ENCODE peak calls at places on chromosomes 4 and X, in five cellular contexts. One of them, this sample, is unnamed.

GRCh38 chr4:106353786-106354185 is 14.8 kb downstream of the GIMD1 start:
- DNase-seq in heart left ventricle: no peak
- DNase-seq in esophagus squamous epithelium: no peak
- DNase-seq in IMR-90: peak
- DNase-seq in sigmoid colon: no peak
- DNase-seq in this sample: no peak

GRCh38 chrX:40698851-40699250 is 36.5 kb downstream of the MED14 start:
- DNase-seq in sigmoid colon: no peak
- DNase-seq in heart left ventricle: no peak
- DNase-seq in esophagus squamous epithelium: no peak
- DNase-seq in IMR-90: no peak
- DNase-seq in this sample: no peak

GRCh38 chrX:97743014-97743413 is 859.3 kb downstream of the RPA4 start:
- DNase-seq in heart left ventricle: no peak
- DNase-seq in esophagus squamous epithelium: no peak
- DNase-seq in sigmoid colon: no peak
- DNase-seq in IMR-90: no peak
- DNase-seq in this sample: no peak

GRCh38 chrX:112641449-112641848 is 38.3 kb downstream of the LHFPL1 start:
- DNase-seq in IMR-90: no peak
- DNase-seq in sigmoid colon: no peak
- DNase-seq in esophagus squamous epithelium: no peak
- DNase-seq in heart left ventricle: no peak
- DNase-seq in this sample: no peak

GRCh38 chr4:8851321-8852117 is 20.1 kb downstream of the HMX1 start:
- DNase-seq in IMR-90: no peak
- DNase-seq in heart left ventricle: peak
- DNase-seq in esophagus squamous epithelium: no peak
- DNase-seq in sigmoid colon: no peak
- DNase-seq in this sample: no peak

GRCh38 chrX:29407357-29407756 is 808.0 kb upstream of the MAGEB2 start:
- DNase-seq in sigmoid colon: no peak
- DNase-seq in IMR-90: no peak
- DNase-seq in heart left ventricle: no peak
- DNase-seq in esophagus squamous epithelium: no peak
- DNase-seq in this sample: no peak

GRCh38 chr4:114263233-114263632 is 283.8 kb upstream of the ARSJ start:
- DNase-seq in esophagus squamous epithelium: no peak
- DNase-seq in sigmoid colon: no peak
- DNase-seq in IMR-90: peak
- DNase-seq in heart left ventricle: no peak
- DNase-seq in this sample: no peak

GRCh38 chrX:19225906-19226305 is 103.6 kb upstream of the ADGRG2 start:
- DNase-seq in heart left ventricle: no peak
- DNase-seq in IMR-90: peak
- DNase-seq in esophagus squamous epithelium: no peak
- DNase-seq in sigmoid colon: no peak
- DNase-seq in this sample: no peak

GRCh38 chr4:145507636-145508035 is 26.0 kb downstream of the SMAD1 start:
- DNase-seq in heart left ventricle: no peak
- DNase-seq in sigmoid colon: no peak
- DNase-seq in IMR-90: peak
- DNase-seq in esophagus squamous epithelium: no peak
- DNase-seq in this sample: no peak

GRCh38 chr4:99868126-99868596 is 26.1 kb downstream of the LAMTOR3 start:
- DNase-seq in esophagus squamous epithelium: no peak
- DNase-seq in sigmoid colon: no peak
- DNase-seq in heart left ventricle: no peak
- DNase-seq in IMR-90: peak
- DNase-seq in this sample: no peak

GRCh38 chrX:151359931-151360871 is 36.8 kb upstream of the VMA21 start:
- DNase-seq in sigmoid colon: no peak
- DNase-seq in heart left ventricle: no peak
- DNase-seq in IMR-90: no peak
- DNase-seq in esophagus squamous epithelium: no peak
- DNase-seq in this sample: no peak

GRCh38 chr4:113083346-113083745 is 33.9 kb downstream of the ANK2 start:
- DNase-seq in IMR-90: no peak
- DNase-seq in esophagus squamous epithelium: no peak
- DNase-seq in heart left ventricle: no peak
- DNase-seq in sigmoid colon: no peak
- DNase-seq in this sample: no peak

GRCh38 chr4:9898596-9899345 is 117.3 kb downstream of the DRD5 start:
- DNase-seq in heart left ventricle: peak
- DNase-seq in sigmoid colon: no peak
- DNase-seq in esophagus squamous epithelium: no peak
- DNase-seq in IMR-90: peak
- DNase-seq in this sample: peak

GRCh38 chrX:129577877-129578276 is 37.8 kb downstream of the OCRL start:
- DNase-seq in esophagus squamous epithelium: no peak
- DNase-seq in heart left ventricle: no peak
- DNase-seq in IMR-90: no peak
- DNase-seq in sigmoid colon: no peak
- DNase-seq in this sample: no peak

GRCh38 chr4:129335263-129335662 is 239.3 kb downstream of the C4orf33 start:
- DNase-seq in heart left ventricle: no peak
- DNase-seq in IMR-90: no peak
- DNase-seq in esophagus squamous epithelium: no peak
- DNase-seq in sigmoid colon: no peak
- DNase-seq in this sample: no peak

GRCh38 chr4:123505077-123505456 is 108.5 kb downstream of the SPRY1 start:
- DNase-seq in esophagus squamous epithelium: no peak
- DNase-seq in heart left ventricle: no peak
- DNase-seq in sigmoid colon: no peak
- DNase-seq in IMR-90: peak
- DNase-seq in this sample: no peak

GRCh38 chr4:10861036-10861435 is 176.5 kb upstream of the CLNK start:
- DNase-seq in esophagus squamous epithelium: no peak
- DNase-seq in IMR-90: no peak
- DNase-seq in sigmoid colon: no peak
- DNase-seq in heart left ventricle: no peak
- DNase-seq in this sample: no peak

GRCh38 chr4:100421356-100421978 is 96.4 kb downstream of the EMCN start:
- DNase-seq in IMR-90: peak
- DNase-seq in esophagus squamous epithelium: no peak
- DNase-seq in sigmoid colon: no peak
- DNase-seq in heart left ventricle: no peak
- DNase-seq in this sample: no peak

GRCh38 chrX:17413228-17413627 is 38.2 kb downstream of the NHS start:
- DNase-seq in heart left ventricle: no peak
- DNase-seq in IMR-90: peak
- DNase-seq in esophagus squamous epithelium: no peak
- DNase-seq in sigmoid colon: no peak
- DNase-seq in this sample: no peak

GRCh38 chrX:15301924-15302323 is 13.5 kb downstream of the ASB11 start:
- DNase-seq in esophagus squamous epithelium: no peak
- DNase-seq in heart left ventricle: peak
- DNase-seq in IMR-90: peak
- DNase-seq in sigmoid colon: peak
- DNase-seq in this sample: peak

GRCh38 chr4:86675548-86675947 is 81.4 kb downstream of the PTPN13 start:
- DNase-seq in heart left ventricle: no peak
- DNase-seq in esophagus squamous epithelium: no peak
- DNase-seq in sigmoid colon: no peak
- DNase-seq in IMR-90: no peak
- DNase-seq in this sample: no peak

GRCh38 chr4:66465111-66465510 is 794.8 kb upstream of the EPHA5 start:
- DNase-seq in esophagus squamous epithelium: no peak
- DNase-seq in IMR-90: peak
- DNase-seq in heart left ventricle: no peak
- DNase-seq in sigmoid colon: no peak
- DNase-seq in this sample: no peak

GRCh38 chr4:103207673-103208072 is 9.5 kb upstream of the CENPE start:
- DNase-seq in sigmoid colon: no peak
- DNase-seq in IMR-90: no peak
- DNase-seq in esophagus squamous epithelium: no peak
- DNase-seq in heart left ventricle: no peak
- DNase-seq in this sample: no peak
- TF ChIP-seq CTCF in sigmoid colon: no peak
- TF ChIP-seq CTCF in IMR-90: no peak
- TF ChIP-seq CTCF in esophagus squamous epithelium: no peak
- TF ChIP-seq CTCF in heart left ventricle: no peak
- TF ChIP-seq CTCF in this sample: no peak

DNA sequence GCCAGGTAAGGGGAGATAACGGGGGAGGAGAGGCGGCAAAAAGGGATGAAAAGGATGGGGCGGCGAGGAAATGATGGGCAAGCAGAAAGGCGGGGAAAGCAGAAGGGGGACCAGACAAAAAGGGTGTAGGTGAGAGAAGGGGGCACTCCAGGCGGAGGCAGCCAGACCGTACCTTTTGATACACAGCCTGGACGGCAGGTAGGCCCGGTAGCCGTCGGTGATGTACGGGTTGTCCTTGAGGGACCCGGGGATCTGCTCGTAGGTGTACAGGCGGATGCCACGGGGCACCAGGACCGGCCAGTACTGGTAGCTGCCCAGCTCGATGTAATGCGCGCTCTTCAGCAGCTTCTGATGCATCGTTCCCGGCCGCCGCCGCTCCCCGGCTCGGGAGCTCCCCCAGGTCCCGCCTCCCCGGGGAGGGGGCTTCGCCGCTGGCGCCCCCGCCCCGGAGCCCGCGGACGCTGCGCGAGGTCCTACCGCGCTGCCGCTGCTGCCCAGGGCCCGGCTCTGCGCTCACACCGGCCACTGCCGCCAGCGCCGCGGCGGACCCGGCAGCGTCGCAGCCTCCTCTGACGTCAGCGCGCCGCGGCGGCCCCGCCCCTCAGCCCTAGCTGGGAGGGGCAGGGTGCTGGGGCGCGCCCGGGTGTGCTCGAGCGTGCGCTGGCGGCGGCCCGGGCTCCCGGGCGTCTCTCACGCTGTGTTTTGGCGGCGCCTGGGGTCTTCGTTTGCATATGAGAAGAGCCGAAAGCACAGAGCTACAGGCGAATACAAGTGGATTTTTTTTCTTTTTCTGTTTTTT is at the start of gene PAQR3:
- DNase-seq in sigmoid colon: peak
- DNase-seq in esophagus squamous epithelium: peak
- DNase-seq in heart left ventricle: peak
- DNase-seq in IMR-90: peak
- DNase-seq in this sample: peak
- TF ChIP-seq POLR2A in sigmoid colon: no peak
- TF ChIP-seq POLR2A in esophagus squamous epithelium: peak
- TF ChIP-seq POLR2A in heart left ventricle: peak
- TF ChIP-seq POLR2A in IMR-90: peak
- TF ChIP-seq POLR2A in this sample: no peak

DNA sequence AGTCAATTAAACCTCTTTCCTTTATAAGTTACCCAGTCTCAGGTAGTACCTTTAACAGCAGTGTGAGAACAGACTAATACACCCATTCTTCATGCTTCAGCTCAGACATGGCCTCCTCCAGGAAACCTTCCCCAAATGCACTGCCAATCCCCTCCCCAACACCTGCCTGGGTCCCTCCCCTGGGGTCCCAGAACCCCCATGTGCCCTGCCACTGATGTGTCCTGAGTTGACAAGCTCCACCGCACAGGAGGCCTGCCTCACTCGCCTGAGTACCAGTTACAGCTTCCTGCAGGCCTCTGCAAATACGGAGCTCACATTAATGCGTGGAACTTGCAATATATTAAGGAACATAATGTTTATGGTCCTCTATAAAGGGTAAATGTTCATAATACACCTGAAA is 34.9 kb upstream of the CRMP1 start:
- DNase-seq in IMR-90: no peak
- DNase-seq in esophagus squamous epithelium: no peak
- DNase-seq in sigmoid colon: no peak
- DNase-seq in heart left ventricle: no peak
- DNase-seq in this sample: peak
- TF ChIP-seq CTCF in IMR-90: no peak
- TF ChIP-seq CTCF in esophagus squamous epithelium: no peak
- TF ChIP-seq CTCF in sigmoid colon: no peak
- TF ChIP-seq CTCF in heart left ventricle: no peak
- TF ChIP-seq CTCF in this sample: no peak

GRCh38 chrX:135531813-135532212 is 11.4 kb downstream of the INTS6L start:
- DNase-seq in sigmoid colon: no peak
- DNase-seq in esophagus squamous epithelium: no peak
- DNase-seq in IMR-90: no peak
- DNase-seq in heart left ventricle: no peak
- DNase-seq in this sample: no peak

GRCh38 chrX:135535077-135535630 is 14.7 kb downstream of the INTS6L start:
- DNase-seq in esophagus squamous epithelium: no peak
- DNase-seq in sigmoid colon: no peak
- DNase-seq in IMR-90: no peak
- DNase-seq in heart left ventricle: no peak
- DNase-seq in this sample: no peak

GRCh38 chrX:135536883-135537282 is 16.4 kb downstream of the INTS6L start:
- DNase-seq in IMR-90: no peak
- DNase-seq in heart left ventricle: no peak
- DNase-seq in sigmoid colon: no peak
- DNase-seq in esophagus squamous epithelium: no peak
- DNase-seq in this sample: no peak
- TF ChIP-seq POLR2A in IMR-90: no peak
- TF ChIP-seq POLR2A in heart left ventricle: no peak
- TF ChIP-seq POLR2A in sigmoid colon: no peak
- TF ChIP-seq POLR2A in esophagus squamous epithelium: no peak
- TF ChIP-seq POLR2A in this sample: no peak

GRCh38 chr4:138977525-138977924 is 38.1 kb upstream of the NOCT start:
- DNase-seq in IMR-90: no peak
- DNase-seq in esophagus squamous epithelium: no peak
- DNase-seq in sigmoid colon: no peak
- DNase-seq in heart left ventricle: no peak
- DNase-seq in this sample: no peak
- TF ChIP-seq CTCF in IMR-90: no peak
- TF ChIP-seq CTCF in esophagus squamous epithelium: no peak
- TF ChIP-seq CTCF in sigmoid colon: no peak
- TF ChIP-seq CTCF in heart left ventricle: no peak
- TF ChIP-seq CTCF in this sample: no peak

This sample was measured in lower leg skin.